ENCODE peak calls at places on chromosome 15, in four cellular contexts. One of them, this sample, is unnamed.
A peak's percentile ranks its signal among the peaks of the same experiment; 100 is the strongest.

GRCh38 chr15:92149469-92149868 is 244.2 kb upstream of the ST8SIA2 start:
- DNase-seq in CD8-positive, alpha-beta memory T cell: no peak
- DNase-seq in neuronal stem cell: no peak
- DNase-seq in ovary: no peak
- DNase-seq in this sample: no peak

GRCh38 chr15:33132722-33133345 is 61.7 kb downstream of the FMN1 start:
- DNase-seq in CD8-positive, alpha-beta memory T cell: no peak
- DNase-seq in neuronal stem cell: peak; percentile 67
- DNase-seq in ovary: no peak
- DNase-seq in this sample: no peak

GRCh38 chr15:87355946-87356345 is 900.6 kb downstream of the NTRK3 start:
- DNase-seq in CD8-positive, alpha-beta memory T cell: no peak
- DNase-seq in neuronal stem cell: no peak
- DNase-seq in ovary: no peak
- DNase-seq in this sample: no peak

GRCh38 chr15:101087172-101087769 is 164.6 kb downstream of the CHSY1 start:
- DNase-seq in CD8-positive, alpha-beta memory T cell: no peak
- DNase-seq in neuronal stem cell: no peak
- DNase-seq in ovary: no peak
- DNase-seq in this sample: no peak

GRCh38 chr15:31236184-31237041 is 90.2 kb upstream of the KLF13 start:
- DNase-seq in CD8-positive, alpha-beta memory T cell: no peak
- DNase-seq in neuronal stem cell: no peak
- DNase-seq in ovary: peak; percentile 80
- DNase-seq in this sample: peak; percentile 81

GRCh38 chr15:40313531-40314398 is 6.0 kb upstream of the PLCB2 start:
- DNase-seq in CD8-positive, alpha-beta memory T cell: peak; percentile 54
- DNase-seq in neuronal stem cell: no peak
- DNase-seq in ovary: no peak
- DNase-seq in this sample: no peak

GRCh38 chr15:99130314-99130713 is 25.4 kb downstream of the SYNM start:
- DNase-seq in CD8-positive, alpha-beta memory T cell: no peak
- DNase-seq in neuronal stem cell: no peak
- DNase-seq in ovary: no peak
- DNase-seq in this sample: no peak

GRCh38 chr15:69838951-69839350 is 258.8 kb downstream of the TLE3 start:
- DNase-seq in CD8-positive, alpha-beta memory T cell: no peak
- DNase-seq in neuronal stem cell: no peak
- DNase-seq in ovary: no peak
- DNase-seq in this sample: no peak

GRCh38 chr15:59169337-59169736 is 37.3 kb upstream of the LDHAL6B start:
- DNase-seq in CD8-positive, alpha-beta memory T cell: no peak
- DNase-seq in neuronal stem cell: no peak
- DNase-seq in ovary: no peak
- DNase-seq in this sample: no peak

GRCh38 chr15:89442155-89442554 is 54.2 kb downstream of the RHCG start:
- DNase-seq in CD8-positive, alpha-beta memory T cell: no peak
- DNase-seq in neuronal stem cell: no peak
- DNase-seq in ovary: no peak
- DNase-seq in this sample: no peak

GRCh38 chr15:97904196-97904572 is 56.3 kb upstream of the ARRDC4 start:
- DNase-seq in CD8-positive, alpha-beta memory T cell: no peak
- DNase-seq in neuronal stem cell: peak; percentile 68
- DNase-seq in ovary: peak; percentile 61
- DNase-seq in this sample: no peak

GRCh38 chr15:69666441-69666882 is 213.8 kb downstream of the RPLP1 start:
- DNase-seq in CD8-positive, alpha-beta memory T cell: no peak
- DNase-seq in neuronal stem cell: no peak
- DNase-seq in ovary: peak; percentile 56
- DNase-seq in this sample: peak; percentile 61

GRCh38 chr15:96170616-96171270 is 159.8 kb upstream of the NR2F2 start:
- DNase-seq in CD8-positive, alpha-beta memory T cell: no peak
- DNase-seq in neuronal stem cell: no peak
- DNase-seq in ovary: no peak
- DNase-seq in this sample: no peak

GRCh38 chr15:98085003-98085639 is 124.6 kb downstream of the ARRDC4 start:
- DNase-seq in CD8-positive, alpha-beta memory T cell: no peak
- DNase-seq in neuronal stem cell: peak; percentile 44
- DNase-seq in ovary: no peak
- DNase-seq in this sample: no peak

GRCh38 chr15:40536501-40536900 is 28.3 kb downstream of the CCDC32 start:
- DNase-seq in CD8-positive, alpha-beta memory T cell: no peak
- DNase-seq in neuronal stem cell: no peak
- DNase-seq in ovary: peak; percentile 66
- DNase-seq in this sample: no peak

GRCh38 chr15:71105444-71105843 is 9.8 kb upstream of the THSD4 start:
- DNase-seq in CD8-positive, alpha-beta memory T cell: no peak
- DNase-seq in neuronal stem cell: no peak
- DNase-seq in ovary: no peak
- DNase-seq in this sample: no peak

GRCh38 chr15:74130089-74130848 is at the start of gene ISLR2:
- DNase-seq in CD8-positive, alpha-beta memory T cell: no peak
- DNase-seq in neuronal stem cell: no peak
- DNase-seq in ovary: no peak
- DNase-seq in this sample: no peak

GRCh38 chr15:99014803-99015676 is 7.4 kb upstream of the PGPEP1L start:
- DNase-seq in CD8-positive, alpha-beta memory T cell: no peak
- DNase-seq in neuronal stem cell: peak; percentile 78
- DNase-seq in ovary: peak; percentile 73
- DNase-seq in this sample: peak; percentile 87

GRCh38 chr15:90376789-90377188 is 11.3 kb upstream of the IQGAP1 start:
- DNase-seq in CD8-positive, alpha-beta memory T cell: peak; percentile 56
- DNase-seq in neuronal stem cell: no peak
- DNase-seq in ovary: no peak
- DNase-seq in this sample: no peak

GRCh38 chr15:90449206-90449735 is 61.2 kb downstream of the IQGAP1 start:
- DNase-seq in CD8-positive, alpha-beta memory T cell: no peak
- DNase-seq in neuronal stem cell: no peak
- DNase-seq in ovary: no peak
- DNase-seq in this sample: no peak

GRCh38 chr15:68578175-68578959 is 426 bp upstream of the CORO2B start:
- DNase-seq in CD8-positive, alpha-beta memory T cell: no peak
- DNase-seq in neuronal stem cell: no peak
- DNase-seq in ovary: peak; percentile 85
- DNase-seq in this sample: no peak

GRCh38 chr15:38076806-38077205 is 142.4 kb downstream of the TMCO5A start:
- DNase-seq in CD8-positive, alpha-beta memory T cell: no peak
- DNase-seq in neuronal stem cell: no peak
- DNase-seq in ovary: no peak
- DNase-seq in this sample: peak; percentile 64

GRCh38 chr15:38074029-38074428 is 139.6 kb downstream of the TMCO5A start:
- DNase-seq in CD8-positive, alpha-beta memory T cell: no peak
- DNase-seq in neuronal stem cell: no peak
- DNase-seq in ovary: no peak
- DNase-seq in this sample: no peak

GRCh38 chr15:38072507-38073277 is 138.3 kb downstream of the TMCO5A start:
- DNase-seq in CD8-positive, alpha-beta memory T cell: no peak
- DNase-seq in neuronal stem cell: peak; percentile 91
- DNase-seq in ovary: peak; percentile 60
- DNase-seq in this sample: peak; percentile 81

GRCh38 chr15:38073278-38073930 is 139.0 kb downstream of the TMCO5A start:
- DNase-seq in CD8-positive, alpha-beta memory T cell: no peak
- DNase-seq in neuronal stem cell: no peak
- DNase-seq in ovary: peak; percentile 53
- DNase-seq in this sample: no peak

GRCh38 chr15:38075466-38075865 is 141.0 kb downstream of the TMCO5A start:
- DNase-seq in CD8-positive, alpha-beta memory T cell: no peak
- DNase-seq in neuronal stem cell: no peak
- DNase-seq in ovary: no peak
- DNase-seq in this sample: no peak
- H3K27me3 ChIP-seq in CD8-positive, alpha-beta memory T cell: peaks cover 4% of the 10 kb centered on the region
- H3K27me3 ChIP-seq in neuronal stem cell: no peaks in the 10 kb centered on the region
- H3K27me3 ChIP-seq in ovary: no peaks in the 10 kb centered on the region
- H3K27me3 ChIP-seq in this sample: no peaks in the 10 kb centered on the region

DNA sequence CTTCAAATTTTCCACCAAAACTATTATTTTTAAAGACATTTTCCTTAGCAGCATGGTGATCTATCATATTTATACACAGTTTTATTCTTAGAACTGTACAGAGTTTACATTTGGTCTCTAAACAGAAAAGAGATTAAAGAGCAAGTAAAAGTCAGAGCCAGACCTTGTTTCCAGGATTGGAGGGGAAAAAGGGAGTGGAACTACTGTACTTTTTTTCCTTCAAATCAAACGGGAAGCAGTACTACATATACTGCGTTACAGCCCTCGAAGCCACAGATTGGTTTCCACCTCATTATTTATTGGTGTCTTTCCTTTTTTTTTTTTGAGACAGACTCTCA is 6.6 kb downstream of the TJP1 start:
- DNase-seq in CD8-positive, alpha-beta memory T cell: no peak
- DNase-seq in neuronal stem cell: no peak
- DNase-seq in ovary: no peak
- DNase-seq in this sample: no peak
- H3K27me3 ChIP-seq in CD8-positive, alpha-beta memory T cell: peaks cover 20% of the 10 kb centered on the region
- H3K27me3 ChIP-seq in neuronal stem cell: no peaks in the 10 kb centered on the region
- H3K27me3 ChIP-seq in ovary: no peaks in the 10 kb centered on the region
- H3K27me3 ChIP-seq in this sample: no peaks in the 10 kb centered on the region

GRCh38 chr15:58066042-58066867 is 744 bp upstream of the ALDH1A2 start:
- DNase-seq in CD8-positive, alpha-beta memory T cell: no peak
- DNase-seq in neuronal stem cell: peak; percentile 48
- DNase-seq in ovary: peak; percentile 74
- DNase-seq in this sample: peak; percentile 43

GRCh38 chr15:58064119-58065010 is 1.1 kb downstream of the ALDH1A2 start:
- DNase-seq in CD8-positive, alpha-beta memory T cell: no peak
- DNase-seq in neuronal stem cell: no peak
- DNase-seq in ovary: no peak
- DNase-seq in this sample: no peak

GRCh38 chr15:58065011-58065444 is 483 bp downstream of the ALDH1A2 start:
- DNase-seq in CD8-positive, alpha-beta memory T cell: no peak
- DNase-seq in neuronal stem cell: peak; percentile 26
- DNase-seq in ovary: peak; percentile 35
- DNase-seq in this sample: peak; percentile 4

GRCh38 chr15:58063612-58064011 is 1.9 kb downstream of the ALDH1A2 start:
- DNase-seq in CD8-positive, alpha-beta memory T cell: no peak
- DNase-seq in neuronal stem cell: no peak
- DNase-seq in ovary: no peak
- DNase-seq in this sample: no peak

DNA sequence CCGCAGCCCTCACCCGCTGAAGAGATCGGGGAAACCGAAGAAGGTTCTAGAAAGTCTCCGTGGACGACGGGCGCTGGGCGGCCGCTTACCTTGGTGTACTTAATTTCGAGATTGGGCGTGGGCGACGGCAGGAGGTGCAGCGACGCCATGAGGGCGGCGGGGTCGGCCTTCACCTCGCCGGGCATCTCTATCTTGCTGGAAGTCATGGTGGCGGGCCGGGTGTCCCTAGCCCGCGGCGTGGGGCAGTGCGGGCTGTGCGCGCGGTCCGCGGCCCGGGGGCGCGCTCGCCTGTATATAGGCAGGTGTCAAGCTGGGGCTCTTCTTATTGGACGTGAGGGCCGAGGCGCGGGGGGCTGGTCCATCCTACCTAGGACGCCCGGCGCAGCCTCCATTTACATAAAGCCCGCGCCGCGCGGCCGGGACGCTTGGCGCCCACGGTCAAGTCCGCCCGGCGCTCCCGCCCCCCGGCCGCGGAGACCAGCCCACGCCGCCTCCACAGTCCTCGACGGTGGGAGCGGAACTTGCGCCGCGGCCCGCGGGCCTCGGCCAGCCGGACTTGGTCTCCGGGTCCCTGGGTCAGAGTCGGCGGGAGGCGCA is at the start of gene ALDH1A2:
- DNase-seq in CD8-positive, alpha-beta memory T cell: no peak
- DNase-seq in neuronal stem cell: peak; percentile 26
- DNase-seq in ovary: peak; percentile 44
- DNase-seq in this sample: peak; percentile 4
- H3K27me3 ChIP-seq in CD8-positive, alpha-beta memory T cell: peaks cover 27% of the 10 kb centered on the region
- H3K27me3 ChIP-seq in neuronal stem cell: peaks cover 32% of the 10 kb centered on the region
- H3K27me3 ChIP-seq in ovary: no peaks in the 10 kb centered on the region
- H3K27me3 ChIP-seq in this sample: no peaks in the 10 kb centered on the region

DNA sequence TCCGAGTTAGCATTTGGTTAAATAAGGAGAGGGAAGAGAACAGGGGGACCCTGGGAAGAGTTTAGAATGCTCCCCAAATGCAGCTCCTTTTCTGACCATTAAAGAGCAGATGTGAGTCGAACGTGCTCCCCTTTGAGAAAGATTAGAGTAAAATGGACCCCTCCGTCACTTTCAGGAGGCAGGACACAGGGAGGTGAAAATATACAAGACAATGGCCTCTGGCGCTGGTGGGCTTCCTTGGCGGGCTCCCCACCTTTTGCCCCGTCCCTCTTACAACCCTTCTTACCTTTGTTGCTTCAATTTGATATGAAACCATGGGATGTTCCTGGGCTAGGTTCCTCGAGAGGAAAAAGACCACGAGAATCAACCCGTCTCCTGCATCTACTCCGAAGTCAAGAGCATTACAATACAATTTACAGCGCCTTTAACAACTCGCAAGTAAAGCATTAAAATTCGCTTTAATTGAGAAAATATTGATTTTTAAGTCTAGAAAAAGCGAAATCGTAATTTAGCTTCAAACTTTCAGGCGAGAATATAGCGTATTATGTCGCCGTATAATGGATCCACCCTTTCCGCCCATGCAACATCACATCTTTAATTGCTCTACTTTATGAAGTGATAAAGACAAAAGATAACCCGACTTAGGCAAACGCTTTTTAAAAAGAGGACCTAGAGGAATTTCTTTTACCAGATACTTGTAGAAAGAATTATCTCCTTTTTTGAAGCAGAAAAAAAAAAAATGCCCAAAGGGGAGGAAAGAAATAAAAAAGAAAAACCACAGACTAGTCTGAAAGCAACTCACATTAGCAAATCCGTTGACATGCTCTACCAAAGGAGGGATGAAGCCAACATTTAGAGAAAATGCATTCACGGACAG is 214.0 kb downstream of the MEIS2 start:
- DNase-seq in CD8-positive, alpha-beta memory T cell: no peak
- DNase-seq in neuronal stem cell: no peak
- DNase-seq in ovary: no peak
- DNase-seq in this sample: no peak
- H3K27me3 ChIP-seq in CD8-positive, alpha-beta memory T cell: peaks cover 28% of the 10 kb centered on the region
- H3K27me3 ChIP-seq in neuronal stem cell: peaks cover 39% of the 10 kb centered on the region
- H3K27me3 ChIP-seq in ovary: no peaks in the 10 kb centered on the region
- H3K27me3 ChIP-seq in this sample: no peaks in the 10 kb centered on the region

DNA sequence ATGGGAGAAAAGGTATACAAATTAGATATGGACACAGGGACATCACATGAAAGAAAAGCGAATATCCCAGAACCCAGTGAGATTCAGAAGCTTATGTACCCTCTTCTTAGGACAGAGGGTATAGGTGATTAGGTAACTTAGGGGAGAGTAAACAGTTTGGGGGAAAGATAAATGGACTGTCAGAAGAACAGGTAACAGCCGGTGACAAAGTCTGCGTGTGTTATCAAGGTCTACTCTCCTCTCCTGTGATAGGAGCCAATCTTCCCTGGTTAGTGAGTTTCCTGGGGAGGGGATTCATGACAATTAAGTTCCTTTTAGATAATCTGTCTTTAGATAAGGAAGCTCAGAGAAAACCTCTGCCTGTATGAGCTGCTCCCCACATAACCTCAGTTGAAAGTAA is 30.6 kb upstream of the SNRPN start:
- DNase-seq in CD8-positive, alpha-beta memory T cell: no peak
- DNase-seq in neuronal stem cell: no peak
- DNase-seq in ovary: no peak
- DNase-seq in this sample: no peak
- H3K27me3 ChIP-seq in CD8-positive, alpha-beta memory T cell: no peaks in the 10 kb centered on the region
- H3K27me3 ChIP-seq in neuronal stem cell: no peaks in the 10 kb centered on the region
- H3K27me3 ChIP-seq in ovary: no peaks in the 10 kb centered on the region
- H3K27me3 ChIP-seq in this sample: no peaks in the 10 kb centered on the region

GRCh38 chr15:79083154-79083553 is 7.4 kb downstream of the RASGRF1 start:
- DNase-seq in CD8-positive, alpha-beta memory T cell: no peak
- DNase-seq in neuronal stem cell: no peak
- DNase-seq in ovary: no peak
- DNase-seq in this sample: no peak
- H3K27me3 ChIP-seq in CD8-positive, alpha-beta memory T cell: no peaks in the 10 kb centered on the region
- H3K27me3 ChIP-seq in neuronal stem cell: peaks cover 6% of the 10 kb centered on the region
- H3K27me3 ChIP-seq in ovary: no peaks in the 10 kb centered on the region
- H3K27me3 ChIP-seq in this sample: no peaks in the 10 kb centered on the region